ENCODE peak calls at places on chromosomes 4 and X, in six cellular contexts. X, T, H, G, V and Y are unnamed samples.

GRCh38 chrX:123859409-123859827 is 435 bp upstream of the XIAP start:
- DNase-seq in X (no peak), T (no peak), H (no peak), G (peak; percentile 71), V (no peak), Y (no peak)

GRCh38 chr4:18342847-18343246 is 321.3 kb upstream of the LCORL start:
- DNase-seq in X (no peak), T (no peak), H (no peak), G (no peak), V (no peak), Y (no peak)

GRCh38 chr4:40662962-40663604 is 33.4 kb upstream of the RBM47 start:
- DNase-seq in X (peak; percentile 50), T (no peak), H (peak; percentile 65), G (no peak), V (peak; percentile 33), Y (no peak)

GRCh38 chr4:89549907-89550306 is 242.3 kb upstream of the GPRIN3 start:
- DNase-seq in X (no peak), T (no peak), H (no peak), G (no peak), V (no peak), Y (peak; percentile 61)

GRCh38 chrX:153609917-153610833 is 11.2 kb upstream of the CCNQ start:
- DNase-seq in X (peak; percentile 75), T (peak; percentile 65), H (peak; percentile 85), G (peak; percentile 69), V (no peak), Y (no peak)

GRCh38 chr4:25949166-25949748 is 35.2 kb downstream of the SMIM20 start:
- DNase-seq in X (no peak), T (no peak), H (peak; percentile 79), G (no peak), V (no peak), Y (no peak)

GRCh38 chr4:146488495-146489174 is 33.1 kb downstream of the SLC10A7 start:
- DNase-seq in X (no peak), T (no peak), H (no peak), G (no peak), V (no peak), Y (no peak)

GRCh38 chr4:94561249-94562024 is 109.7 kb downstream of the PDLIM5 start:
- DNase-seq in X (no peak), T (no peak), H (no peak), G (no peak), V (no peak), Y (no peak)

GRCh38 chrX:40179333-40179732 is 81.6 kb upstream of the BCOR start:
- DNase-seq in X (no peak), T (no peak), H (no peak), G (no peak), V (no peak), Y (no peak)

GRCh38 chrX:26032141-26032917 is 105.8 kb upstream of the MAGEB18 start:
- DNase-seq in X (no peak), T (no peak), H (no peak), G (no peak), V (no peak), Y (no peak)

GRCh38 chrX:39251995-39252394 is 450.7 kb downstream of the MID1IP1 start:
- DNase-seq in X (no peak), T (no peak), H (no peak), G (no peak), V (no peak), Y (no peak)

GRCh38 chr4:166673911-166674310 is 560.4 kb downstream of the SPOCK3 start:
- DNase-seq in X (no peak), T (no peak), H (no peak), G (no peak), V (no peak), Y (no peak)

GRCh38 chr4:166675411-166675810 is 558.9 kb downstream of the SPOCK3 start:
- DNase-seq in X (no peak), T (no peak), H (peak; percentile 45), G (no peak), V (no peak), Y (no peak)

GRCh38 chr4:166670341-166670740 is 564.0 kb downstream of the SPOCK3 start:
- DNase-seq in X (no peak), T (no peak), H (no peak), G (no peak), V (no peak), Y (no peak)
- H3K4me3 ChIP-seq in X (no peak overlapping the region), T (no peak overlapping the region), H (no peak overlapping the region), G (no peak overlapping the region), V (no peak overlapping the region), Y (no peak overlapping the region)

GRCh38 chr4:71188197-71188625 is 150.6 kb upstream of the SLC4A4 start:
- DNase-seq in X (no peak), T (no peak), H (no peak), G (no peak), V (no peak), Y (no peak)
- TF ChIP-seq CTCF in X (no peak), T (no peak), H (no peak), G (no peak), V (no peak), Y (no peak)

GRCh38 chr4:156021298-156021697 is 67.6 kb upstream of the CTSO start:
- DNase-seq in X (no peak), T (no peak), H (no peak), G (no peak), V (no peak), Y (no peak)

GRCh38 chr4:156019238-156019637 is 65.6 kb upstream of the CTSO start:
- DNase-seq in X (no peak), T (no peak), H (no peak), G (no peak), V (no peak), Y (no peak)
- H3K4me3 ChIP-seq in X (no peak overlapping the region), T (no peak overlapping the region), H (no peak overlapping the region), G (no peak overlapping the region), V (no peak overlapping the region), Y (no peak overlapping the region)

DNA sequence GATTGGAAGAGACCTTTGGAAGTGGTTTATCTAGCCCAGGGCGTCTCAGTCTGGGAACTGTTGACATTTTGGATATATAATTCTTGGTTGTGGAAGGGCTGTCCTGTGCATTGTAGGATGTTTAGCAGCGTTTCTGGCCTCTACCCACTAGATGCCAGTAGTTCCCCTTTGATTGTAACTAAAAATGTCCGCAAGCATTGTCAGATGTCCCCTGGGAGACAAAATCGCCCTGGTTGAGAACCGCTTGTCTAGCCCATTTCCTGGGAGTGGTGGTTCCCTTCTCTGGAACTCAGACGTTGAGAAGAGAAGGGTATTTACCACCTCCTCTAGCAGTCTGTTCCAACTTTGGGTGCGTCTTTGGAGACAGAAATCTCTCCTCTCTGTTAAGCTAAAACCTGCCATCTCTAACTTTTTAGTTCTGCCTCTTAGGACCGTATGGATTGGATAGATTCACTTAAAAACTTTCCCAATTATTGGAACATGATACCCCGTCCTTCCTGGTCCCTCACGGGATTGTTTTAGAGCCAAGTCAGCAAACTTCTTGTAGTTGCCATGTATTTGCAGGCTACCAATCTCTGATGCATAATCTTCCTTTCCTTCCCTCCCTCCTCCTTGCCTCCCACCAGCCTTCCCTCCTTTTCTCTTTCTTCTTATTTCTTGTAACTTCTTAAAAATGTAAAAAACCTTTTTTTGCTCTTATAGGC is 13.9 kb downstream of the TMEM165 start:
- DNase-seq in X (no peak), T (no peak), H (no peak), G (no peak), V (no peak), Y (no peak)
- TF ChIP-seq CTCF in X (peak; percentile 17), T (peak; percentile 10), H (peak; percentile 32), G (peak; percentile 56), V (peak; percentile 41), Y (peak; percentile 24)

GRCh38 chr4:74667944-74668343 is 126.4 kb downstream of the BTC start:
- DNase-seq in X (no peak), T (no peak), H (no peak), G (no peak), V (no peak), Y (no peak)

GRCh38 chr4:74665346-74665745 is 129.0 kb downstream of the BTC start:
- DNase-seq in X (no peak), T (no peak), H (no peak), G (no peak), V (no peak), Y (no peak)

GRCh38 chr4:74669702-74670101 is 124.6 kb downstream of the BTC start:
- DNase-seq in X (no peak), T (no peak), H (no peak), G (no peak), V (no peak), Y (no peak)

GRCh38 chr4:74670583-74670982 is 123.7 kb downstream of the BTC start:
- DNase-seq in X (no peak), T (no peak), H (no peak), G (no peak), V (no peak), Y (no peak)

DNA sequence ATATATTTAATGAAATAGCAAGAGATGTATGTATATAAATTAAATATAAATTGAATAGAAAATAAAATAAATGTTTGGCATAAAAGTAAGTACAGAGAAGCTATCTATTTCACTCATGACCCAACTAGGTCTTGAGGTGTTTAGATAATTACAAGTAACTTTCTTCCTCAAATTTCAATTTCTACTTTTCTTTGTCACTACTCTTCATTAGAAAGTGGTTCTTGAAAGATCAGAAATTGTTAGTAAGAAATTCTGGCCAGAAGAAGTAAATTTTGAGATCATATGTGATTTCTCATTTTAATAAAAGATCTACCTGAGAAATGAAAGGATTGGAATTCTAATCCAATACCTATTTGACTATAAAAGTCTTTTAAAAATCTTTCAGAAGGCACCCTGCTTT is 126.9 kb downstream of the BTC start:
- DNase-seq in X (no peak), T (no peak), H (no peak), G (no peak), V (no peak), Y (no peak)
- H3K4me3 ChIP-seq in X (no peak overlapping the region), T (no peak overlapping the region), H (no peak overlapping the region), G (no peak overlapping the region), V (no peak overlapping the region), Y (no peak overlapping the region)

DNA sequence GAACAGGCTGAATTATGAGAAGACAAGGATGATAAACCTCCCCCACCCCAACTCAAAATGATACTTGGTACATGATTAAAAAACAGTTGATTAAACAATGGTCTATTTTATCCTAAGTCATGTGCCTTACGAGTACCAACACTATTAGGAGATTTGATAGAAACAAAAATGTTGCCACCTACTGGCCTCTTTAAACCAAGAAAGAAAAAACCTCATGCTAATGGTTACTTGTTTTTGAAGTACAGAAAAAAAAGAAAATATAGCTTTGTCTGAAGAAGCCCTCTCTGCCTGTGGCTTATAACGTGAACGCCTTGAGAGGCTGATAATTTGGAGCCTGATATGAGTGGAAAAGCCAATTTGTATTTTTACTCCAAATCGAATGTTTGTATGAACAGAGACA is 538.2 kb downstream of the DMD start:
- DNase-seq in X (no peak), T (no peak), H (peak; percentile 33), G (no peak), V (no peak), Y (no peak)
- TF ChIP-seq CTCF in X (no peak), T (no peak), H (peak; percentile 50), G (no peak), V (no peak), Y (no peak)